ENCODE peak calls at places on chromosome 15, in four cellular contexts. U, X, Q and R are unnamed samples.

GRCh38 chr15:45442497-45443135 is 64.3 kb upstream of the GATM start:
- DNase-seq in U (no peak), X (no peak), Q (peak; percentile 58), R (peak; percentile 72)

GRCh38 chr15:51076898-51077564 is 17.7 kb downstream of the TNFAIP8L3 start:
- DNase-seq in U (peak; percentile 48), X (no peak), Q (peak; percentile 89), R (no peak)

GRCh38 chr15:37819191-37819590 is 115.2 kb upstream of the TMCO5A start:
- DNase-seq in U (no peak), X (no peak), Q (peak; percentile 55), R (no peak)

GRCh38 chr15:33735637-33736247 is 232.6 kb upstream of the CHRM5 start:
- DNase-seq in U (no peak), X (no peak), Q (peak; percentile 74), R (no peak)

GRCh38 chr15:59438891-59439290 is 905 bp downstream of the FAM81A start:
- DNase-seq in U (peak; percentile 18), X (no peak), Q (peak; percentile 10), R (no peak)

GRCh38 chr15:60957111-60957510 is 272.0 kb downstream of the RORA start:
- DNase-seq in U (no peak), X (no peak), Q (no peak), R (no peak)

GRCh38 chr15:68259883-68260282 is 17.7 kb upstream of the FEM1B start:
- DNase-seq in U (no peak), X (no peak), Q (no peak), R (no peak)

GRCh38 chr15:45921376-45921775 is 286.5 kb downstream of the SQOR start:
- DNase-seq in U (no peak), X (no peak), Q (no peak), R (no peak)

GRCh38 chr15:27989428-27989827 is 109.7 kb downstream of the OCA2 start:
- DNase-seq in U (no peak), X (no peak), Q (no peak), R (no peak)

GRCh38 chr15:60903221-60903620 is 325.9 kb downstream of the RORA start:
- DNase-seq in U (no peak), X (no peak), Q (no peak), R (no peak)

GRCh38 chr15:49045691-49046112 is 544 bp downstream of the SECISBP2L start:
- DNase-seq in U (no peak), X (no peak), Q (peak; percentile 62), R (peak; percentile 69)

GRCh38 chr15:42908538-42908937 is 12.0 kb downstream of the TTBK2 start:
- DNase-seq in U (no peak), X (no peak), Q (no peak), R (no peak)

GRCh38 chr15:90412356-90413194 is 24.5 kb downstream of the IQGAP1 start:
- DNase-seq in U (peak; percentile 41), X (no peak), Q (peak; percentile 80), R (no peak)

GRCh38 chr15:99749386-99749785 is 16.1 kb upstream of the LYSMD4 start:
- DNase-seq in U (no peak), X (no peak), Q (no peak), R (no peak)
- H3K4me3 ChIP-seq in U (no peak overlapping the region), X (no peak overlapping the region), Q (no peak overlapping the region), R (no peak overlapping the region)

GRCh38 chr15:84108725-84109124 is 126.8 kb upstream of the GOLGA6L4 start:
- DNase-seq in U (no peak), X (no peak), Q (peak; percentile 68), R (no peak)
- TF ChIP-seq CTCF in U (no peak), X (peak; percentile 12), Q (peak; percentile 49), R (peak; percentile 36)

DNA sequence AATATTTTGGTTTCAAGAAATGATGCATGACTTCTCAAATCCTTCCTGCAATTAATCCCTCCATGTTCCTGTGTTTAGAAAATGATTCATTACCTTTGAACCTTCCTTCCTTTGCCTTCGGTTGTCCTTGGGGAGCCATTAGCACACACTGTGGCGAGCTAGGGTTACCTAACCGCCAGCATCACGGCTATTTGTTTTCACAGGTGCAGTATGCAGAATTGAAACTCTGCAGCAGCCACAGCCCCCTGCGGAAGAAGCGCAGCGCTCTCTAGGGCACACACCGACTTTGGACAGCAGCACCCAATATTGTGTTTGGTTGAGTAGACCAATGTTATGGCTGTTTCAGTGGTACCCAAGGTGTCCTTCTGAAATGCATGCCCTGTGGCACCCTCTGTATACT is 247.4 kb downstream of the MCTP2 start:
- DNase-seq in U (no peak), X (no peak), Q (no peak), R (no peak)
- H3K4me3 ChIP-seq in U (no peak overlapping the region), X (no peak overlapping the region), Q (no peak overlapping the region), R (no peak overlapping the region)

DNA sequence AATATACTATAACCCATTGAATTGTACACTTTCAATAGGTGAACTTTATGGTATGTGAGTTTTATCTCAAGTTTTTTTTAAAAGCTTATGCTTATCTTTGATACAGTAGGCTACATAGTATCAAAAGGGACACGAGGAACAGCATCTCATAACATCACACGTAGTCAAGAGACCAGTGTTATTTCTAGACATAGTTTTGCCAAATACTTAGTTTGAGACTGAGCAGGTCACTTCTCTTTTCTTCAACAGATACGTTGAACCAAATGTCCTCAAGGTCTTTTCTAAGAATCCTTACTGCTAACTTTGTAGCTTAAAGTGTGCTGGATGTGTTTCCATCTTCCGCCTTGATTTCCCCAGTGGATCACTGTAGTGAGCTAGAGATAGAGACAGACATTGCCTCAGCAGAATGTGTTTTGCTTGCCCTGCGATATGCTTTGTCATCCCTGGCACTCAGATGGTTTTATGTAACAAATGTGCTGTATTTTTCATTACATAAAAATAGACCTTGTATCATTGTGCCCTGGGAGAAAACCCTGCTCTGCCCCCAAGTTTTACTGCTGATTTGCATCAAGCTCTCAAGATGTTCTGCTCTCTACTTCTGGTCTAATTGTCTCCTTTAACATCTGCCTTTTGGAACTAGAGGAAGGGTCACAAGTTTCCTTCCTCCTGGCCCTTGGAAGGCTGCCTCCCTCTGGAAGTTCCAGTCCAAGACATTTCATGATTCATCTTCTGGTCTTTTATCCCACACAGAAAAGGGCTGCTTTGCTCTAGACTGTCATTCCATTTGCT is 426.4 kb upstream of the RGMA start:
- DNase-seq in U (peak; percentile 55), X (no peak), Q (no peak), R (no peak)
- TF ChIP-seq CTCF in U (no peak), X (no peak), Q (no peak), R (peak; percentile 34)

DNA sequence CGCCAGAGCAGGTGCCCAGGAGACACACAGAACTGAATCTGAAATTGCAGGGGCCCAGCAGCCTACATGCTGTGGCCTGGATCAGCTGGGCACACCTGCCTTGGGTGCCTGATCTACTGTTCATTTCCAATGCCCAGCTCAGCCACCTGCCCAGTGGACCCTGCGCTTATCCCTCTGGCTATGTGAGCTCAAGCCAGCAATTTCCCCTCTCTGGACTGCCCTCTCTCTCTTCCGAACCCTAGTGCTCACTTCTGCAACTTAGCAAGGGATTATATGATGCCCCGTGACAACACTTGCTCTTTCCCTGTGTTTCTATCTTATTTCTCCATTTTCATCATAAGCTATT is 276.0 kb downstream of the UACA start:
- DNase-seq in U (no peak), X (no peak), Q (no peak), R (no peak)
- H3K4me3 ChIP-seq in U (no peak overlapping the region), X (no peak overlapping the region), Q (no peak overlapping the region), R (no peak overlapping the region)

GRCh38 chr15:78437107-78437761 is 782 bp upstream of the IREB2 start:
- DNase-seq in U (no peak), X (no peak), Q (no peak), R (no peak)

GRCh38 chr15:78434134-78434533 is 3.9 kb upstream of the IREB2 start:
- DNase-seq in U (no peak), X (no peak), Q (no peak), R (no peak)

GRCh38 chr15:78437762-78438594 is at the start of gene IREB2:
- DNase-seq in U (peak; percentile 98), X (peak; percentile 97), Q (peak; percentile 99), R (peak; percentile 71)

GRCh38 chr15:78440375-78441373 is 2.7 kb downstream of the IREB2 start:
- DNase-seq in U (no peak), X (no peak), Q (no peak), R (no peak)

GRCh38 chr15:78438595-78439285 is 724 bp downstream of the IREB2 start:
- DNase-seq in U (no peak), X (no peak), Q (peak; percentile 40), R (no peak)
- TF ChIP-seq CTCF in U (no peak), X (peak; percentile 51), Q (peak; percentile 55), R (peak; percentile 49)

GRCh38 chr15:39431371-39431770 is 149.5 kb upstream of the THBS1 start:
- DNase-seq in U (no peak), X (no peak), Q (peak; percentile 62), R (no peak)

GRCh38 chr15:39429898-39430357 is 151.0 kb upstream of the THBS1 start:
- DNase-seq in U (no peak), X (peak; percentile 68), Q (peak; percentile 95), R (peak; percentile 7)

GRCh38 chr15:39430389-39430788 is 150.5 kb upstream of the THBS1 start:
- DNase-seq in U (no peak), X (no peak), Q (no peak), R (no peak)

GRCh38 chr15:39427705-39428104 is 153.2 kb upstream of the THBS1 start:
- DNase-seq in U (no peak), X (no peak), Q (no peak), R (no peak)

GRCh38 chr15:39426552-39427532 is 154.0 kb upstream of the THBS1 start:
- DNase-seq in U (peak; percentile 28), X (no peak), Q (peak; percentile 86), R (no peak)
- H3K4me3 ChIP-seq in U (peak overlapping the region; percentile 36), X (peak overlapping the region; percentile 14), Q (no peak overlapping the region), R (no peak overlapping the region)